ENCODE peak calls at places on chromosomes 3 and 15, in four cellular contexts. U is testis, L is hepatocyte, C is cardiac muscle cell. M is an unnamed sample.

GRCh38 chr15:92614301-92614700 is 41.3 kb downstream of the FAM174B start:
- DNase-seq in C (no peak), U (no peak), L (no peak), M (no peak)

GRCh38 chr3:96083610-96084009 is 730.8 kb upstream of the EPHA6 start:
- DNase-seq in U (no peak), C (no peak), L (no peak), M (no peak)

GRCh38 chr3:111976254-111976653 is 2.6 kb upstream of the ABHD10 start:
- DNase-seq in U (no peak), C (no peak), L (no peak), M (no peak)

GRCh38 chr3:101070260-101071121 is 77.3 kb upstream of the ABI3BP start:
- DNase-seq in L (peak; percentile 79), U (peak; percentile 70), C (peak; percentile 25), M (peak; percentile 64)

GRCh38 chr3:121637922-121638321 is 22.8 kb downstream of the HCLS1 start:
- DNase-seq in L (no peak), C (no peak), U (no peak), M (no peak)

GRCh38 chr15:83090465-83090864 is 17.0 kb upstream of the TM6SF1 start:
- DNase-seq in U (no peak), L (no peak), C (no peak), M (no peak)

GRCh38 chr15:51750942-51751686 is at the start of gene TMOD2:
- DNase-seq in C (peak; percentile 49), U (peak; percentile 55), L (peak; percentile 71), M (peak; percentile 81)

GRCh38 chr3:72810659-72811434 is 37.4 kb downstream of the SHQ1 start:
- DNase-seq in C (peak; percentile 7), U (no peak), L (no peak), M (no peak)

GRCh38 chr15:45794768-45795486 is 160.1 kb downstream of the SQOR start:
- DNase-seq in L (peak; percentile 65), C (no peak), U (no peak), M (no peak)

GRCh38 chr3:110031975-110032374 is 694.6 kb upstream of the DPPA4 start:
- DNase-seq in C (no peak), U (no peak), L (no peak), M (no peak)

GRCh38 chr3:134535186-134535974 is 49.5 kb downstream of the CEP63 start:
- DNase-seq in L (no peak), C (no peak), U (no peak), M (no peak)

GRCh38 chr15:68500363-68501317 is 68.7 kb upstream of the ITGA11 start:
- DNase-seq in L (no peak), U (no peak), C (no peak), M (no peak)

GRCh38 chr3:188594137-188594536 is 440.2 kb downstream of the LPP start:
- DNase-seq in U (no peak), L (no peak), C (peak; percentile 90), M (no peak)

GRCh38 chr15:31067890-31068603 is 33.5 kb downstream of the TRPM1 start:
- DNase-seq in C (no peak), L (no peak), U (no peak), M (no peak)

GRCh38 chr3:132435911-132436425 is 18.7 kb downstream of the DNAJC13 start:
- DNase-seq in U (no peak), C (peak; percentile 69), L (peak; percentile 6), M (no peak)

GRCh38 chr3:71870966-71871512 is 86.1 kb upstream of the PROK2 start:
- DNase-seq in U (no peak), C (no peak), L (no peak), M (no peak)

GRCh38 chr15:68278345-68279217 is 1.0 kb downstream of the FEM1B start:
- DNase-seq in U (peak; percentile 62), C (peak; percentile 24), L (no peak), M (peak; percentile 80)

GRCh38 chr3:58532794-58533220 is 4.2 kb downstream of the ACOX2 start:
- DNase-seq in U (peak; percentile 80), L (peak; percentile 89), C (peak; percentile 76), M (peak; percentile 78)

GRCh38 chr15:62966294-62966693 is 76.3 kb upstream of the TPM1 start:
- DNase-seq in L (no peak), C (no peak), U (no peak), M (no peak)

GRCh38 chr3:142977399-142977728 is 13.9 kb upstream of the PAQR9 start:
- DNase-seq in L (no peak), C (no peak), U (no peak), M (no peak)

GRCh38 chr15:78766041-78766440 is 45.2 kb downstream of the ADAMTS7 start:
- DNase-seq in L (no peak), C (no peak), U (no peak), M (peak; percentile 51)

GRCh38 chr15:98077186-98077585 is 116.7 kb downstream of the ARRDC4 start:
- DNase-seq in U (no peak), C (no peak), L (peak; percentile 40), M (no peak)

GRCh38 chr15:67146214-67146613 is 80.8 kb downstream of the SMAD3 start:
- DNase-seq in L (peak; percentile 46), C (peak; percentile 88), U (peak; percentile 54), M (no peak)

GRCh38 chr3:117874028-117874765 is 1160.4 kb downstream of the IGSF11 start:
- DNase-seq in U (peak; percentile 48), C (no peak), L (no peak), M (no peak)

GRCh38 chr15:23628612-23629233 is 18.9 kb downstream of the MAGEL2 start:
- DNase-seq in U (no peak), C (no peak), L (no peak), M (no peak)

GRCh38 chr15:37050345-37050744 is 50.0 kb downstream of the MEIS2 start:
- DNase-seq in C (no peak), U (no peak), L (no peak), M (no peak)

GRCh38 chr15:37046876-37047614 is 53.3 kb downstream of the MEIS2 start:
- DNase-seq in L (no peak), U (no peak), C (peak; percentile 81), M (no peak)

GRCh38 chr15:37045241-37045640 is 55.1 kb downstream of the MEIS2 start:
- DNase-seq in U (no peak), L (no peak), C (no peak), M (no peak)

GRCh38 chr15:37041836-37042235 is 58.5 kb downstream of the MEIS2 start:
- DNase-seq in L (no peak), U (no peak), C (no peak), M (no peak)

DNA sequence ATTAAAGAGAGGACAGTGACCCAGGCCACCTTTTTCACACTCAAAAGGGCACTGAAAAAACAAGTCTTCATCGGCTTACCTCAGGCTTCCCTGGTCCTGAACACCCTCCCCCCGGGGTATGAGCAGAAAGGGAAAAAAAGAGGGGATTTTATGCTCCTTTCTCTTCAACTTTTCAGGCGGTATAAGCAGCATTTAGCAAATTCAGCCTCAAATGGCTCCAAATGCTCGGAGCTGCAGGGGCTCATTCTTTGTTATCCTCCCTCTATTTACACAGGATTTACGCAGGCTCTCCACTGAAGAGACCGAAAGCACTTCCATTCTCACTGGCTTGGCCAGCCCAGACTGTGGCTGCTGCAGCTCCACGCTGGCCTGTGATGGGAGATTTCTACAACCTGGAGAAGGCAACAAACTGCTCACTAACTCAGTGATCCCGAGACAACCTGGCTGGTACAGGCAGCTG is 54.5 kb downstream of the MEIS2 start:
- DNase-seq in C (no peak), U (no peak), L (peak; percentile 39), M (no peak)
- H3K4me3 ChIP-seq in C (no peak overlapping the region), U (no peak overlapping the region), L (no peak overlapping the region), M (no peak overlapping the region)

DNA sequence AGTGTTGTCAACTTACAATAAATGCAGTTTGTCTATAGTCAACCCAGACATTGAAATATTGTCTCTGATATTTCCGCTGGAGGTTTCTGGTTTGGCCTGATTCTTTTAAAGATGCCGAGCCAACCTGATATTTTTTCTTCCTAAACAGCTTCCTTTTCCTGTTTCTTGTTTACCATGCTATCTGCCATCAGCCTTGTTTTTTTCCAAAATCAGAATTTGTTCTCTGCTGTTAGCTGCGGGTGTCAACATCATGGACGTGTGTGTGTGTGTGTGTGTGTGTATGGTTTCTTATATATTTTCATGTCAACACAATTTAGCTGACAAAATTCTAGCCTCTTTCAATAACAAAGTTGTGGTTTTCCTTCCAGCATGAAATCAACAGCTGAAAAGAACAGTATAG is 41.2 kb upstream of the XCR1 start:
- DNase-seq in U (no peak), L (no peak), C (no peak), M (no peak)
- H3K4me1 ChIP-seq in U (no peaks in the 10 kb centered on the region), L (no peaks in the 10 kb centered on the region), C (no peaks in the 10 kb centered on the region), M (peaks cover under 1% of the 10 kb centered on the region)

GRCh38 chr15:69722924-69723323 is 270.3 kb downstream of the RPLP1 start:
- DNase-seq in C (no peak), U (no peak), L (no peak), M (no peak)

GRCh38 chr15:69725957-69726356 is 273.3 kb downstream of the RPLP1 start:
- DNase-seq in U (no peak), L (no peak), C (no peak), M (no peak)

GRCh38 chr15:69723404-69724097 is 270.9 kb downstream of the RPLP1 start:
- DNase-seq in C (no peak), U (no peak), L (no peak), M (no peak)

GRCh38 chr15:69725210-69725609 is 272.6 kb downstream of the RPLP1 start:
- DNase-seq in L (no peak), U (no peak), C (no peak), M (no peak)

GRCh38 chr15:69724331-69724730 is 271.7 kb downstream of the RPLP1 start:
- DNase-seq in C (no peak), U (no peak), L (no peak), M (no peak)
- H3K4me3 ChIP-seq in C (no peak overlapping the region), U (no peak overlapping the region), L (no peak overlapping the region), M (no peak overlapping the region)

GRCh38 chr15:58840048-58840447 is 68.9 kb downstream of the MINDY2 start:
- DNase-seq in U (no peak), C (peak; percentile 94), L (no peak), M (no peak)

GRCh38 chr15:58842713-58843396 is 71.8 kb downstream of the MINDY2 start:
- DNase-seq in U (no peak), L (no peak), C (no peak), M (no peak)

DNA sequence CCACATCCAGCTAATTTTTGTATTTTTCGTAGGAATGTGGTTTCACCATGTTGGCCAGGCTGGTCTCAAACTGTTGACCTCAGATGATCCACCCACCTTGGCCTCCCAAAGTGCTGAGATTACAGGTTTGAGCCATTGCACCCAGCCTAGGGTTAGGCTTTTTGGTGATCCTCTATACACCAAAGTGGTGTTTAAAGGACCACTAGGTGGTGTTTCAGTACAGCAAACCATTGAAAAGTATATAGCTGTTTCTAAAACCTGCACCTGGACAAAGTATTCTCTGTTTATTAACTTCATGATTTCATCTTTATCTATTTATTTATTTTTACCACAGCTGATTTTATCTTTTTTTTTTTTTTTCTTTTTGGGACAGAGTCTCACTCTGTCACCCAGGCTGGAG is 68.4 kb downstream of the MINDY2 start:
- DNase-seq in U (no peak), C (peak; percentile 37), L (no peak), M (no peak)
- H3K4me1 ChIP-seq in U (no peaks in the 10 kb centered on the region), C (peaks cover 9% of the 10 kb centered on the region), L (no peaks in the 10 kb centered on the region), M (no peaks in the 10 kb centered on the region)

GRCh38 chr15:29571728-29572454 is 250.4 kb downstream of the TJP1 start:
- DNase-seq in C (peak; percentile 46), L (peak; percentile 43), U (peak; percentile 53), M (no peak)
- H3K4me3 ChIP-seq in C (peak overlapping the region; percentile 69), L (no peak overlapping the region), U (no peak overlapping the region), M (no peak overlapping the region)

GRCh38 chr15:59401810-59402569 is 29.3 kb upstream of the MYO1E start:
- DNase-seq in L (no peak), C (no peak), U (no peak), M (no peak)
- H3K4me1 ChIP-seq in L (no peaks in the 10 kb centered on the region), C (no peaks in the 10 kb centered on the region), U (no peaks in the 10 kb centered on the region), M (no peaks in the 10 kb centered on the region)

M was measured in aorta.